ENCODE peak calls at places on chromosomes 5 and 9, in five cellular contexts. L is dorsolateral prefrontal cortex, V is ovary, T is right lobe of liver, C is HCT116. U is an unnamed sample.

GRCh38 chr9:37144762-37145161 is 24.4 kb downstream of the ZCCHC7 start:
- DNase-seq in L (no peak), V (no peak), T (no peak), C (no peak), U (no peak)

GRCh38 chr5:76099756-76100155 is 16.6 kb downstream of the SV2C start:
- DNase-seq in L (no peak), V (no peak), T (no peak), C (no peak), U (no peak)

GRCh38 chr5:173764321-173765029 is 123.7 kb upstream of the CPEB4 start:
- DNase-seq in L (peak), V (peak), T (peak), C (peak), U (no peak)

GRCh38 chr5:17224858-17225436 is 7.5 kb downstream of the BASP1 start:
- DNase-seq in L (no peak), V (no peak), T (no peak), C (no peak), U (no peak)

GRCh38 chr9:93596399-93596798 is 20.0 kb downstream of the PHF2 start:
- DNase-seq in L (no peak), V (no peak), T (no peak), C (no peak), U (no peak)

GRCh38 chr9:77764894-77765780 is 117.0 kb upstream of the GNA14 start:
- DNase-seq in L (no peak), V (no peak), T (no peak), C (peak), U (no peak)

GRCh38 chr5:167699434-167699833 is 592.0 kb upstream of the WWC1 start:
- DNase-seq in L (no peak), V (no peak), T (no peak), C (peak), U (no peak)

GRCh38 chr5:59193616-59194319 is 610.9 kb downstream of the RAB3C start:
- DNase-seq in L (no peak), V (no peak), T (no peak), C (no peak), U (no peak)

GRCh38 chr5:170232786-170233185 is at the start of gene C5orf58:
- DNase-seq in L (no peak), V (no peak), T (no peak), C (no peak), U (no peak)

GRCh38 chr9:112396872-112397271 is 17.0 kb downstream of the HSDL2 start:
- DNase-seq in L (no peak), V (no peak), T (no peak), C (no peak), U (no peak)

GRCh38 chr5:158553195-158553945 is 546.3 kb downstream of the EBF1 start:
- DNase-seq in L (no peak), V (no peak), T (no peak), C (no peak), U (no peak)

DNA sequence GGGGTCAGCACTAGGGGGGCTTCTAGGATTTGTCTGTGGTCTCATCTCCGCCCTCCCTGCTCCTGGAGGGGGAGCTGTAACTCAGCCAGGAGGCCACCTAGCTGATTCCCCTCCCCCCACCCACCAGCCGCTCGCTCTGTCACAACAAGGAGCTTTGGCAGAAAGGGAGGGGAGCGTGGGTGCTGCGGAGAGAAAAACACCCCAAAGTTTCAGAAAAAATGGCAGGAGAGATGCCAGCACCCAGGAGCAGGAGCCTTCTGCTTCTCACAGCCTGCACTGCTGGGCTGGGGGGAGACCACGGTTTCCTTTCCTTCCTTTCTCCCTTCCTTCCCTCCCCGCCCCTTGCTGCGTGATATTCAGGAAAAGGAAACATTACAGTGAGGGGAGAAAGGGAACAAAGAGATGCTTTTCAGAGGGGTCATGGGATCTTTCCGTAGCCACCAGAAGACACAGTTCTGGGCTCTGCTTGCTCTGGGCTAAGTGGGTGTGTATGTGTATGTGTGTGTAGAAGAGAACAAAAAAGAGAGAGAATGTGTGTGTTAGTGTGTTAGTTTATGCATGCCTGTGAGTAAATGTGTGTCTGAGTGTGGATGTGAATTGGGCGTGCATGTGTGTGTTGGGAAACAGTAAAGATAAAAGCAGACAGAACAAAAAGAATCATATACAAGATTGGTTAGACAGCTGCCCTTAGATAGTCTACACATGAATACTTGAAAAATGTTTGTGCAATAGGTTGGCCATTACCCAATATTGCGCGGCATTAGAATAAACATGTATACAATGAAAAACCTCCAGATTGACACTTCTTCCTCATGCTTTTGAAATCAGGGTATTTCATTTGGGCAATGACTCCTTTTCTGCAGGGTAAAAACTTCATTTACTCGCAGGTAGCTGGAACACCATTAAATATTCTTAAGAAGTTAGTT is 36.4 kb upstream of the HSPA9 start:
- DNase-seq in L (peak), V (peak), T (no peak), C (no peak), U (no peak)
- H3K27ac ChIP-seq in L (peak), V (peak), T (no peak), C (no peak), U (no peak)

DNA sequence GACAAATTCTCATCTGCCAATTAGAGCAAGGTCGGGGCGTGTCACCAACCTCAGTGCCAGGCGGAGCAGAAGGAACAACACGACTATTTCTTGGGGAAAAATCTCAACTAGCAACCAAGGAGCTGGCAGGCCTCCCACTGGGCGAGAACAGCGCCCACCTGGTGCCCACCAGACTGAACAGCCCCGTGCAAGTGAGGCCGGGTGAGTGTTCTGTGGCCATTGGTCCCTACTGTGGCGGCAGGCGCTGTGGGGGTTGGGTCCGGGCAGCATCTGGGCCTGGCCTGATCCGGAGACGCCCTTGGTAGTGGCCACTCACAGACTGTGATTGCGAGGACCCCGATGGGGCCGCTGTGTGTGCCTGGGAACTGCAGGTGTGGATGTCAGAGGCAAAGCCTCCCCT is 11.5 kb downstream of the NOTCH1 start:
- DNase-seq in L (no peak), V (no peak), T (no peak), C (no peak), U (no peak)
- H3K27ac ChIP-seq in L (no peak), V (no peak), T (no peak), C (no peak), U (no peak)

GRCh38 chr5:157106668-157107461 is 2.0 kb downstream of the HAVCR2 start:
- DNase-seq in L (no peak), V (no peak), T (peak), C (no peak), U (no peak)
- H3K27ac ChIP-seq in L (no peak), V (no peak), T (peak), C (no peak), U (no peak)

GRCh38 chr5:134145061-134145757 is 30.7 kb downstream of the TCF7 start:
- DNase-seq in L (no peak), V (no peak), T (no peak), C (no peak), U (peak)
- H3K27ac ChIP-seq in L (no peak), V (no peak), T (no peak), C (no peak), U (no peak)

DNA sequence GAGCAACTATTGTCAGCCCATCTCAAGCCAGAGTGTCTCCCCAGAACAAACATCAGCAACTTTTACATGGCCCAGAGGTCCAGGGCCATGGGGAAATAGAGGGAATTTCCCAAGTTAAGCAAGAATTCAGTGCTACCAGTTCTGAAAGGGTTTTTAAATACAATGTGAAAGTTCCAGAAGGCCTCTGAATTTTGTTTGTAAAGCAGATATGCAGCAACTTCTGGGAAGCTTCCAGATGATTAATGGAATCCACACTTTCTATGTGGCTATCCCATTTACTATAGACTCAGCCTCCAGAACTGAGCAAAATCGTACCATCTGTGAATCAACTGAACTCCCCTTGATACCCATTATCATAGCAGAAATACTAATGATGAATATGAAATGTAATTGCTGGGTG is 93.8 kb downstream of the FEM1C start:
- DNase-seq in L (no peak), V (no peak), T (no peak), C (no peak), U (no peak)
- H3K27ac ChIP-seq in L (no peak), V (no peak), T (no peak), C (no peak), U (no peak)

DNA sequence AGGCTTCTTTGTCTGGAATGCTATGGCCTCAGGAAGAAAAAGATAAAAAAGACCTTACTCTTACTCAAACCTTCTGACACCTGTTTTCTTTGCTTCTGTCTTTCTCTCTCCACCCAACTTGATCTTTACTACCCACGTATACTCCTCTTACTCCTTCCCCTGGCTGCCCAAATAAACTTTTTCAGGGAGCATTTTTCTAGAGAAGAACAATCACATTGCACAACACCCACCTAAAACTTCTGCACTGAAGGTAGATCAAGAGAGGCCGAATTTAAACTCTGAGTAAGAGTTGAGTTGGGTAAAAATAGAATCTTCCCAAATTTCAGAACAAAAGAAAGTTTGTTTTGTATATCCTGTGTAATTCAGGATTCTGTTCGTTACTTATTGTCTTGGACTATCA is 3.9 kb downstream of the TEX48 start:
- DNase-seq in L (no peak), V (no peak), T (no peak), C (no peak), U (no peak)
- H3K27ac ChIP-seq in L (no peak), V (no peak), T (no peak), C (no peak), U (no peak)

DNA sequence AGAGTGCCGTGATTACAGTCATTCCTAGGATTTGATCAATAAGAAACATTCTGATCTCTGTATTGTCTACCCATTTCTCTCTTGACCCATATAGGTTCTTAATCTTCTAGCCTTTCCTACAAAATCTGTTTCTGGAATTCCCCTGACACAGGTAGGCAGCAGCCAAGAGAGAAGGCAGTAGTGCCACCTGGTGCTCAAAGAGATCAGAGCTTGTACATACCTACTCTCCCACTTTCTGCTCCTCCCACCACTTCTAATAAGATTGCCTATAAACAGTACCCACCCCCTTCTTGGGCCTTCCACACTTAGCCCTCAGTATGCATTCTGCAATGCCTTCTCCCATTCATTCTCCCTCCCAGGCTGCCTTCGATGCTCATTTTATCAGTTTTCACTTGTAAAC is 117.4 kb upstream of the RORB start:
- DNase-seq in L (no peak), V (no peak), T (peak), C (peak), U (no peak)
- H3K27ac ChIP-seq in L (no peak), V (no peak), T (no peak), C (no peak), U (no peak)

GRCh38 chr9:31677877-31678276 is 706.6 kb upstream of the ACO1 start:
- DNase-seq in L (no peak), V (no peak), T (no peak), C (no peak), U (no peak)

GRCh38 chr9:31677415-31677814 is 707.0 kb upstream of the ACO1 start:
- DNase-seq in L (no peak), V (no peak), T (no peak), C (no peak), U (no peak)

DNA sequence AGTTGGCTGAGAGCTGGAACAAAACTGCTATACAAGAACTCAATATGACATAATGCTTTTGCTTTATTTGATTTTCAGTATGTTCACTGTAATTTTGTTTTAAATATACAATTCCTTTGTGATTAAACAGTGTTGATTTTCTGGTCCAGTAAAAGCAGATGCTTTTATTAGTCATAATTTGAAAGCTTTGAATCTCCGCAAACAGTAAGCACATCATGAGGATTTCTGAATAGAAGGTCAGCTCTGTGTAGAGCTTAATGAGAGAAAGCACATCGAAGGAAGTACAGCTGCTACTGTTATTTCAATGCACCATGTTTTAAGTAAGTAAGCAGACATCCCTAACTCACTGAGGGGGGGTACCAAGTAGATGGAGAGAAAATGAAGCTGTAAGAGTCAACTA is 701.3 kb upstream of the ACO1 start:
- DNase-seq in L (no peak), V (no peak), T (no peak), C (no peak), U (no peak)
- H3K27ac ChIP-seq in L (no peak), V (no peak), T (no peak), C (no peak), U (no peak)

U was measured in CD8-positive, alpha-beta memory T cell.